ENCODE peak calls at places on chromosomes 4 and X, in six cellular contexts. Q, H, C, Y, A and P are unnamed samples.

GRCh38 chr4:93897559-93897958 is 69.0 kb downstream of the ATOH1 start:
- DNase-seq in Q (no peak), Y (peak; percentile 2), C (peak; percentile 2), H (no peak), A (no peak), P (no peak)

GRCh38 chr4:66736593-66736992 is 808.7 kb downstream of the CENPC start:
- DNase-seq in C (no peak), H (no peak), Q (no peak), Y (no peak), A (no peak), P (no peak)

GRCh38 chrX:41705680-41706374 is 17.1 kb downstream of the GPR34 start:
- DNase-seq in C (no peak), H (no peak), A (no peak), Y (no peak), Q (no peak), P (no peak)

GRCh38 chr4:162841769-162842168 is 324.9 kb downstream of the NAF1 start:
- DNase-seq in H (no peak), A (no peak), C (peak; percentile 11), Y (no peak), Q (no peak), P (no peak)

GRCh38 chrX:38514014-38514854 is 47.1 kb upstream of the TSPAN7 start:
- DNase-seq in C (no peak), H (no peak), Y (no peak), Q (no peak), A (no peak), P (no peak)

GRCh38 chrX:51955200-51955599 is 61.8 kb downstream of the MAGED1 start:
- DNase-seq in H (no peak), C (no peak), Q (no peak), Y (no peak), A (no peak), P (no peak)

GRCh38 chr4:154332681-154333421 is 158.7 kb downstream of the DCHS2 start:
- DNase-seq in A (peak; percentile 24), Q (peak; percentile 6), C (peak; percentile 55), H (peak; percentile 46), Y (no peak), P (peak; percentile 13)

GRCh38 chr4:6909970-6910339 is 329 bp downstream of the TBC1D14 start:
- DNase-seq in H (no peak), C (peak; percentile 25), Q (no peak), Y (no peak), A (peak; percentile 39), P (no peak)